ENCODE peak calls at places on chromosomes 13 and 19, in five cellular contexts. R, G, Q, P and M are unnamed samples.
A peak's percentile ranks its signal among the peaks of the same experiment; 100 is the strongest.

GRCh38 chr13:35855531-35856019 is 275.6 kb downstream of the DCLK1 start:
- DNase-seq in R (no peak), G (no peak), Q (peak; percentile 89), P (peak; percentile 78), M (no peak)

GRCh38 chr13:32135655-32136054 is 104.1 kb downstream of the FRY start:
- DNase-seq in R (no peak), G (no peak), Q (peak; percentile 8), P (peak; percentile 31), M (no peak)

GRCh38 chr13:102701331-102701730 is 6.5 kb upstream of the METTL21C start:
- DNase-seq in R (no peak), G (no peak), Q (no peak), P (no peak), M (no peak)

GRCh38 chr13:99312493-99312883 is 5.3 kb upstream of the GPR183 start:
- DNase-seq in R (peak; percentile 93), G (peak; percentile 24), Q (peak; percentile 39), P (no peak), M (no peak)

GRCh38 chr13:19586904-19587634 is 25.7 kb upstream of the TPTE2 start:
- DNase-seq in R (no peak), G (no peak), Q (peak; percentile 19), P (no peak), M (no peak)

GRCh38 chr13:48316826-48317510 is 13.4 kb downstream of the RB1 start:
- DNase-seq in R (no peak), G (no peak), Q (no peak), P (no peak), M (peak; percentile 21)

GRCh38 chr19:33186835-33187540 is 7.1 kb upstream of the LRP3 start:
- DNase-seq in R (no peak), G (no peak), Q (no peak), P (no peak), M (no peak)

GRCh38 chr19:52492201-52492960 is 35.1 kb upstream of the ZNF808 start:
- DNase-seq in R (no peak), G (peak; percentile 70), Q (peak; percentile 2), P (no peak), M (peak; percentile 61)

GRCh38 chr19:1122972-1123363 is 19.2 kb downstream of the GPX4 start:
- DNase-seq in R (no peak), G (peak; percentile 75), Q (peak; percentile 88), P (peak; percentile 52), M (peak; percentile 68)

GRCh38 chr19:53553865-53554791 is 16.2 kb downstream of the ZNF331 start:
- DNase-seq in R (peak; percentile 97), G (no peak), Q (peak; percentile 83), P (peak; percentile 70), M (peak; percentile 81)

GRCh38 chr19:3767050-3767449 is 4.6 kb downstream of the MRPL54 start:
- DNase-seq in R (no peak), G (no peak), Q (no peak), P (no peak), M (no peak)
- TF ChIP-seq CTCF in R (no peak), G (no peak), Q (no peak), P (no peak), M (no peak)

GRCh38 chr19:10928563-10929401 is at the start of the genes TIMM29 and YIPF2:
- DNase-seq in R (peak; percentile 99), G (peak; percentile 99), Q (peak; percentile 99), P (peak; percentile 94), M (peak; percentile 95)
- TF ChIP-seq CTCF in R (no peak), G (no peak), Q (no peak), P (no peak), M (no peak)

DNA sequence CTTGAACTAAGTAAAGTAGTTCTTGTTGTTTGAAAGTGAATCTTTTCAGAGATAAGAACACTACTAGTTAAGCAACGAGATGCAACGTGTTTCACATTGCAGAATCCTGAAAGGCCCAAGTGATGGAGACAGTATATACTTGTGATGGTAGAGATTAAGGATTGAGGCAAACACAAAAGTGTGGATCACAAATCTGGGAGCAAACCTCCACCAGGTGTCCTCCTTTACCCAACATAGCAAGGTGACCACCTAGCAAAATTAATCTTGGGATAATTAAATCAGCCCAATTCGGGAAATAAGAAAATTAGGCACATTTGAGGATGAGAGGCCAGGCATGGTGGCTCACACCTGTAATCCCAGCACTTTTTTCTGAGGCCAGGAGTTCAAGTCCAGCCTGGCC is 563.9 kb downstream of the DACH1 start:
- DNase-seq in R (no peak), G (no peak), Q (peak; percentile 49), P (peak; percentile 23), M (no peak)
- TF ChIP-seq CTCF in R (no peak), G (no peak), Q (peak; percentile 44), P (peak; percentile 40), M (no peak)

GRCh38 chr19:36051236-36051635 is 2.8 kb downstream of the THAP8 start:
- DNase-seq in R (no peak), G (peak; percentile 44), Q (peak; percentile 43), P (peak; percentile 25), M (peak; percentile 25)
- TF ChIP-seq CTCF in R (peak; percentile 35), G (peak; percentile 41), Q (peak; percentile 40), P (peak; percentile 45), M (no peak)

DNA sequence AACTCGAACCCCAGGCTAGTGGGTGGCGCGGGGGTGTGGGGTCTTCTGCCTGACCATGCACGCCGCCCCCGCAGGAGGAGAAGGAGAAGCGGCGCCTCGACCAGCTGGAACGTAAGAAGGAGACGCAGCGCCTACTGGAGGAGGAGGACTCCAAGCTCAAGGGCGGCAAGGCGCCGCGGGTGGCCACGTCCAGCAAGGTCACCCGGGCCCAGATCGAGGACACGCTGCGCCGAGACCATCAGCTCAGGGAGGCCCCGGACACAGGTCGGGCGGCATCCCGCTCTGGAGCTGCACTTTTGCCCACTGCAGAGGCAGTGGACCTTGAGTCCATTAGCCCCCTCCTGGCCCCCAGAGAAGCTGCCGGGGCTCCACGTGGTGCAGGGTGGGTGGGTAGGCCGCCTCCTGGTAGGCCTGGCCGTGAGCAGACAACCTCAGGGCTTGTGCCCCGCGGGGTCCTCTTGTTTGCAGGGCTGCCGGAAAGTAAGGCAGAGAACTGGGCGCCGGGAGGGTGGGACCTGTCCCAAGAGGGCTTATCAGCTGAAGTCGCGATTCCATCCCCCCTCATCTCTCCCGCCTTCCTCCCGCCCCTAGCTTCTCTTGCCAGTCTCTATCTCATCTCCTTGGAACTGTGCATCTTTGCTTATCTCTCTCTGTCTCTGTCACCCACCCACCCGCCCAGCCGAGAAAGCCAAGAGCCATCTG is 9.9 kb downstream of the CCDC124 start:
- DNase-seq in R (no peak), G (no peak), Q (no peak), P (no peak), M (peak; percentile 46)
- TF ChIP-seq CTCF in R (no peak), G (no peak), Q (no peak), P (no peak), M (no peak)

GRCh38 chr19:7224205-7224833 is 69.9 kb downstream of the INSR start:
- DNase-seq in R (peak; percentile 90), G (no peak), Q (no peak), P (no peak), M (no peak)

GRCh38 chr19:7227735-7228134 is 66.5 kb downstream of the INSR start:
- DNase-seq in R (no peak), G (no peak), Q (no peak), P (no peak), M (no peak)

GRCh38 chr19:7224995-7225394 is 69.2 kb downstream of the INSR start:
- DNase-seq in R (no peak), G (no peak), Q (no peak), P (no peak), M (no peak)

GRCh38 chr19:7226749-7227148 is 67.5 kb downstream of the INSR start:
- DNase-seq in R (no peak), G (no peak), Q (no peak), P (no peak), M (no peak)

GRCh38 chr19:7225741-7226140 is 68.5 kb downstream of the INSR start:
- DNase-seq in R (no peak), G (no peak), Q (no peak), P (no peak), M (no peak)
- TF ChIP-seq CTCF in R (no peak), G (no peak), Q (no peak), P (no peak), M (no peak)